ENCODE peak calls at places on chromosomes 13 and 19, in five cellular contexts. T is mucosa of descending colon, X is progenitor cell of endocrine pancreas, N is Caco-2, M is ovary. W is an unnamed sample.

GRCh38 chr13:93227906-93228801 is 1.5 kb downstream of the GPC6 start:
- DNase-seq in X (peak; percentile 71), T (no peak), N (no peak), M (peak; percentile 79), W (no peak)

GRCh38 chr19:7257148-7258041 is 36.8 kb downstream of the INSR start:
- DNase-seq in M (peak; percentile 75), T (no peak), X (peak; percentile 11), N (peak; percentile 87), W (peak; percentile 35)

GRCh38 chr19:48724796-48725753 is 5.5 kb upstream of the MAMSTR start:
- DNase-seq in M (peak; percentile 71), X (no peak), N (no peak), T (no peak), W (peak; percentile 38)

GRCh38 chr13:39855236-39855635 is 199.8 kb downstream of the COG6 start:
- DNase-seq in M (no peak), X (no peak), T (no peak), N (no peak), W (no peak)

GRCh38 chr19:52237771-52238400 is 31.5 kb upstream of the ZNF766 start:
- DNase-seq in M (peak; percentile 66), N (peak; percentile 52), T (no peak), X (peak; percentile 34), W (peak; percentile 63)

GRCh38 chr19:674282-675151 is 1.7 kb upstream of the FSTL3 start:
- DNase-seq in X (no peak), M (peak; percentile 65), T (peak; percentile 56), N (no peak), W (no peak)

GRCh38 chr13:93320942-93321341 is 94.3 kb downstream of the GPC6 start:
- DNase-seq in T (no peak), X (no peak), M (no peak), N (no peak), W (no peak)

GRCh38 chr19:8654591-8655339 is 24.3 kb downstream of the NFILZ start:
- DNase-seq in X (peak; percentile 61), T (peak; percentile 62), N (peak; percentile 58), M (peak; percentile 55), W (peak; percentile 60)

GRCh38 chr13:71591380-71591779 is 275.6 kb downstream of the DACH1 start:
- DNase-seq in M (no peak), X (no peak), N (no peak), T (no peak), W (no peak)

GRCh38 chr13:29937836-29938235 is 87.4 kb upstream of the UBL3 start:
- DNase-seq in X (no peak), M (no peak), N (no peak), T (no peak), W (no peak)

GRCh38 chr13:74110053-74110452 is 24.2 kb downstream of the KLF12 start:
- DNase-seq in N (no peak), T (no peak), M (no peak), X (no peak), W (no peak)

GRCh38 chr19:44671400-44671799 is at the start of gene CEACAM19:
- DNase-seq in X (no peak), T (no peak), M (no peak), N (no peak), W (no peak)

GRCh38 chr13:84574851-84575250 is 692.6 kb upstream of the SLITRK1 start:
- DNase-seq in T (no peak), N (no peak), M (no peak), X (no peak), W (no peak)

GRCh38 chr19:39144487-39145071 is 19.0 kb downstream of the PAK4 start:
- DNase-seq in N (no peak), T (no peak), M (peak; percentile 26), X (no peak), W (peak; percentile 32)

GRCh38 chr19:13007292-13008045 is 12.2 kb downstream of the NFIX start:
- DNase-seq in X (no peak), T (peak; percentile 64), N (no peak), M (peak; percentile 78), W (no peak)

DNA sequence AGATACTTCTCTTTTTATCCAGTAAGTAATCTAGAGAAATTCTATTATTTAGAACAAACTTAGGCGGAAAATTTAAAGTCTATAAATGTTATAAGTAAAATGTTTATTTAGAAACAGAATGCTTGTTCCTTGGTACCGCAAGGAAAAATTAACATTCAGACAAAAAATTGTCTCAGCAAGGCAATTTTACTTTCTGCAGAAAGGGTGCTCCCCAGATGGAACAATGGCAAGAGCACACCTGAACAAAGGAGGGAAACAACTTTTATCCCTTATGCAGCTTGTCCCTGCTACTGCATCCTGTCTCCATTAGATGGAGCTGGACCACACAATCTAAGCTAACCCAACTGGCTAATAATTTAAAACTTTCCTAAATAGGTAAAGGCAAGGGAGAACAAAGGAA is 6.5 kb upstream of the ZNF708 start:
- DNase-seq in T (no peak), N (no peak), X (no peak), M (no peak), W (no peak)
- TF ChIP-seq CTCF in T (no peak), N (no peak), X (no peak), M (no peak), W (no peak)

GRCh38 chr13:60091573-60091972 is 72.2 kb downstream of the DIAPH3 start:
- DNase-seq in N (no peak), X (no peak), T (no peak), M (no peak), W (no peak)
- TF ChIP-seq CTCF in N (peak; percentile 31), X (no peak), T (no peak), M (no peak), W (no peak)

GRCh38 chr13:104567114-104567513 is 1500.9 kb upstream of the SLC10A2 start:
- DNase-seq in M (no peak), T (no peak), X (no peak), N (no peak), W (no peak)

GRCh38 chr13:104565888-104566287 is 1499.7 kb upstream of the SLC10A2 start:
- DNase-seq in T (no peak), M (no peak), N (no peak), X (no peak), W (no peak)

GRCh38 chr13:104577029-104577820 is 1511.0 kb upstream of the SLC10A2 start:
- DNase-seq in X (no peak), N (no peak), T (no peak), M (no peak), W (no peak)

GRCh38 chr13:104571890-104572229 is 1505.6 kb upstream of the SLC10A2 start:
- DNase-seq in T (no peak), X (no peak), N (no peak), M (no peak), W (no peak)

DNA sequence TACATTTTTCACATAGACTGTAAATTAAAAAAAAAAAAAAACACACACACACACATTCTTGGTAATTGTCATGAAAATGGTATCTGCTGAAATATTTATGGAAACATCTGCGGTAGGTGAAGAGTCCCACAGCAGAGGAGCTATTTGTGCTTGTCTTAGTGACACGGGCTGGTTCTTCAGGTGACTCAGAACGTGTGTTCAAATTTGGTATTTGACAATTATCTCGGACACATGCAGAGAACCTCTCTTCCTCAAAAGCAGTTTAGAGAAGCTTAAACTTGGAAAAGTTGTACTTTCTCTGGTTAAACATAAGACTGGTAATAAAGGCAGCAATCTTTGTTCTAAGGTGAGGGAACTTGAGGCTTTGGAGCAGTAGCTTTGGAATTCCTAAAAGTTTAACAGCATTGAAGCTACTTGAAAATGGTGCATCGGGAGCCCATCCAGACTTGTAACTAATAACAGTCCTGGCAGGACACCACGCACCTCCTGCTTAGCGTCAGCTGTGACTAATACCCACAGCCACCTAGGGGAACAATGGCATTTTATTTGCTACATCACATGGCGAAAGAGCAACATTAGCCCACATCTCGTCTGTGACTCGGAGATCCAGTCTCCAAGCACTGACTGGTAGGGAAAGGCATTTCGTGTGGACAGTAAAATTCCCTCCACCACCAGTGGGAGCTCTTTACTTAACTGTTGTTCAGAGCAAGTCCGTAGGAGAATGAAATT is 1505.1 kb upstream of the SLC10A2 start:
- DNase-seq in N (peak; percentile 71), X (peak; percentile 56), M (peak; percentile 18), T (no peak), W (peak; percentile 60)
- TF ChIP-seq CTCF in N (peak; percentile 73), X (peak; percentile 77), M (no peak), T (peak; percentile 39), W (no peak)

DNA sequence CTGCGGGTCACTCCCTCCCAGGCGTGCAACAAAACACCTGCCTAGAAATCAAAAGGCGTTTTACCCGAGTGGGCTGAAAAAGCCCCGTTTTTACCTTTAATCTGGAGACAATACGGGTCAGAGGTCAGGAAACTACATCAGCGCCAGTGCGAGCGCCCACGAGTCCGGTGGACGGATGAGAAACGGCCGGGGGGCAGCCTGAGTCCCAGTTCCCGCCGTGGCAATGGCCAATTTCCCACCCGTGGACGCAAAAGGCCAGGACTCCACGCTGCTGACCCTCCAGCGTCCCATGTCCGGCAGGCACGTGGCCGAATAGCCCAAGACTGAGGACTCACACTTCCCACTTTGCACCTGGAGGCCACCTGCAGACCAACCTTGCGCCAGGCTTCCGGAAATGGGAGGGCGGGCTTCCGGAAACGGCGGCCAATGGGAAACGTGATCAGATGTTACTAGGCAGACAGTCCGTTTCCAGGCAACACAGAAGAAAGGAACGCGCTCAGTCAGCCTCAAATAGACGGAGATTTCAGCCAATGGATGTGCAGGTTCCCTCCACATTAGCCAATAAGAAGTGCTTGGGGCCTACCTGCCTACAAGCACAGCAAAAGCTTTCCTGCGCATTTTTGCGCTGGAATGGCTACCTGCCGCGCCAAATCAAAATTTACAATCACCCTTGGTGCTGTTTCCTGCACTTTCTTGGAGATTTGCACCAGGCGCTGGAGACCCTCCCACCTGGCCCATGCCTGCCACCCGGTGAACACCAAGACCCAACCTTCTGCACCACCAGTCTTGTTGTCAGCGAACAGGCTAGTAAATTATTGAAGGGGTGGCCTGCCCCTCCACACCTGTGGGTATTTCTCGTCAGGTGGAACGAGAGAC is 47.4 kb downstream of the ZFP14 start:
- DNase-seq in T (peak; percentile 69), M (peak; percentile 88), N (peak; percentile 43), X (peak; percentile 90), W (peak; percentile 88)
- TF ChIP-seq CTCF in T (no peak), M (no peak), N (no peak), X (no peak), W (no peak)

DNA sequence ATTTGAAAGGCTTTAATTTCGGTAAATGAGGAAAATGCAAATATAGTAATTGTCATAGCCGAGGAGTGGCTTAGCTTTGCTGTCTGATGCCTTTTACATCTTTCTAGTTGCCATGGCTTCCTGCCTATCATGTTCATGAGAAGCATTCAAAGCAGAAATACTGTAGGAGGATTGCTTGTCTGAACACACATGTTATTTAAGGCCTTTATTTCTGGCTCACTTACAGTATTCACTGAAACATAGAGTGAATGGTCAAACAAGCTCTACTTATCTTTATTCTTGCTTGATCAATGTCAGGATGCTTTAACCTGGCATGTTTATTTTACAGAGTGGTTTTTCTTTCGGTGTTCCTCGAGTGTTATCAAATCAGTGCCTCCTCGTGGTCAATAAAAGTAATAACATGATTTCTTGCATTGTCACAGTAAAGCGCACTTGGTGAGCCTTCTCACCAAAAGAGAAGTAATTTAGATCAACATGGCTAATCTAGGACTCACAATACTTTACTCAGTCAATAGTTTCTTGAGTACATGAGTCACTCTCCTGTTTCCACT is 73.5 kb upstream of the PCDH17 start:
- DNase-seq in X (no peak), M (no peak), T (no peak), N (no peak), W (no peak)
- TF ChIP-seq CTCF in X (peak; percentile 61), M (no peak), T (no peak), N (peak; percentile 43), W (no peak)

GRCh38 chr13:113148940-113149503 is 9.4 kb upstream of the PROZ start:
- DNase-seq in X (no peak), N (no peak), M (no peak), T (no peak), W (no peak)
- TF ChIP-seq CTCF in X (no peak), N (no peak), M (no peak), T (no peak), W (no peak)